ENCODE peak calls at places on chromosome 6, in seven cellular contexts. T is KBM-7; A is T follicular helper cell; L is mesendoderm; H is endothelial cell; G is iris pigment epithelial cell; S is stimulated activated naive CD4-positive, alpha-beta T cell. Q is an unnamed sample.

GRCh38 chr6:24125980-24126379 is at the start of gene NRSN1:
- DNase-seq in T (peak), A (no peak), L (peak), H (peak), G (no peak), S (no peak), Q (no peak)

GRCh38 chr6:157228421-157229218 is 94.7 kb downstream of the TMEM242 start:
- DNase-seq in T (no peak), A (no peak), L (peak), H (no peak), G (no peak), S (no peak), Q (no peak)

GRCh38 chr6:155695495-155695894 is 239.9 kb upstream of the NOX3 start:
- DNase-seq in T (no peak), A (no peak), L (no peak), H (no peak), G (no peak), S (no peak), Q (no peak)

GRCh38 chr6:146209942-146210341 is 181.1 kb downstream of the GRM1 start:
- DNase-seq in T (no peak), A (no peak), L (no peak), H (no peak), G (no peak), S (no peak), Q (no peak)

GRCh38 chr6:45438849-45439406 is 61.2 kb upstream of the SUPT3H start:
- DNase-seq in T (peak), A (no peak), L (no peak), H (no peak), G (peak), S (no peak), Q (no peak)

GRCh38 chr6:16961577-16961976 is 140.3 kb upstream of the STMND1 start:
- DNase-seq in T (no peak), A (no peak), L (no peak), H (no peak), G (peak), S (no peak), Q (no peak)

GRCh38 chr6:119676230-119676629 is 326.7 kb upstream of the MAN1A1 start:
- DNase-seq in T (no peak), A (no peak), L (no peak), H (no peak), G (no peak), S (no peak), Q (no peak)

GRCh38 chr6:94272327-94272726 is 853.0 kb upstream of the EPHA7 start:
- DNase-seq in T (no peak), A (no peak), L (no peak), H (no peak), G (no peak), S (no peak), Q (no peak)

GRCh38 chr6:110398778-110399177 is 16.6 kb downstream of the DDO start:
- DNase-seq in T (no peak), A (no peak), L (no peak), H (no peak), G (peak), S (no peak), Q (no peak)

GRCh38 chr6:722077-722524 is 29.2 kb upstream of the EXOC2 start:
- DNase-seq in T (peak), A (peak), L (peak), H (peak), G (peak), S (peak), Q (peak)

GRCh38 chr6:38212116-38212515 is 392.6 kb downstream of the ZFAND3 start:
- DNase-seq in T (no peak), A (no peak), L (peak), H (no peak), G (no peak), S (no peak), Q (no peak)

GRCh38 chr6:21109421-21110178 is 484.0 kb upstream of the SOX4 start:
- DNase-seq in T (no peak), A (no peak), L (peak), H (no peak), G (peak), S (no peak), Q (no peak)

GRCh38 chr6:18432180-18432579 is 45.0 kb downstream of the RNF144B start:
- DNase-seq in T (no peak), A (no peak), L (peak), H (no peak), G (peak), S (no peak), Q (no peak)

GRCh38 chr6:132551214-132551613 is 1.3 kb upstream of the TAAR8 start:
- DNase-seq in T (no peak), A (no peak), L (no peak), H (no peak), G (no peak), S (no peak), Q (no peak)

GRCh38 chr6:68307301-68307700 is 327.8 kb upstream of the ADGRB3 start:
- DNase-seq in T (no peak), A (no peak), L (no peak), H (no peak), G (no peak), S (no peak), Q (no peak)

GRCh38 chr6:101489456-101489855 is 95.9 kb downstream of the GRIK2 start:
- DNase-seq in T (no peak), A (no peak), L (no peak), H (no peak), G (no peak), S (no peak), Q (no peak)

GRCh38 chr6:17912521-17912920 is 74.9 kb downstream of the KIF13A start:
- DNase-seq in T (no peak), A (no peak), L (no peak), H (no peak), G (no peak), S (no peak), Q (no peak)

GRCh38 chr6:163309491-163310026 is 105.0 kb upstream of the QKI start:
- DNase-seq in T (no peak), A (no peak), L (no peak), H (no peak), G (peak), S (no peak), Q (no peak)

GRCh38 chr6:91299544-91300491 is 712.9 kb upstream of the MAP3K7 start:
- DNase-seq in T (no peak), A (no peak), L (peak), H (no peak), G (peak), S (no peak), Q (no peak)

GRCh38 chr6:94350833-94351232 is 931.5 kb upstream of the EPHA7 start:
- DNase-seq in T (no peak), A (no peak), L (no peak), H (no peak), G (no peak), S (no peak), Q (no peak)

GRCh38 chr6:66897576-66897975 is 1190.5 kb upstream of the EYS start:
- DNase-seq in T (peak), A (no peak), L (peak), H (no peak), G (peak), S (no peak), Q (no peak)

GRCh38 chr6:88882536-88882935 is 80.9 kb downstream of the RNGTT start:
- DNase-seq in T (no peak), A (no peak), L (no peak), H (no peak), G (no peak), S (no peak), Q (no peak)

GRCh38 chr6:144659202-144659731 is 374.1 kb downstream of the UTRN start:
- DNase-seq in T (peak), A (no peak), L (peak), H (peak), G (peak), S (no peak), Q (no peak)

GRCh38 chr6:2103644-2104523 is 141.5 kb downstream of the GMDS start:
- DNase-seq in T (peak), A (no peak), L (peak), H (no peak), G (peak), S (peak), Q (no peak)

GRCh38 chr6:14277405-14277930 is 159.9 kb downstream of the CD83 start:
- DNase-seq in T (no peak), A (no peak), L (no peak), H (no peak), G (no peak), S (no peak), Q (no peak)

GRCh38 chr6:144408151-144408550 is 123.0 kb downstream of the UTRN start:
- DNase-seq in T (no peak), A (no peak), L (no peak), H (no peak), G (no peak), S (no peak), Q (no peak)

GRCh38 chr6:6723316-6723715 is 134.8 kb downstream of the LY86 start:
- DNase-seq in T (no peak), A (no peak), L (no peak), H (no peak), G (no peak), S (no peak), Q (no peak)

Q was measured in T-cell.